ENCODE peak calls at places on chromosomes 2 and 18, in eight cellular contexts. V is NCI-H1092; M is IMR-90; L is AG09319; T is HT-29; R is NCI-H2029 treated with DMSO at 0.1 percent for 48 hours; C is natural killer cell treated with Interleukin-12 subunit alpha and Interleukin-12 subunit beta and Interleukin-15 and Interleukin-18, amount 100 ng/mL, for 72 hours; Y is EH. E is an unnamed sample.

GRCh38 chr2:44392338-44392943 is 30.7 kb downstream of the CAMKMT start:
- DNase-seq in V (peak), M (peak), L (no peak), T (peak), R (peak), C (no peak), Y (peak), E (no peak)

GRCh38 chr2:223797811-223798721 is 39.3 kb downstream of the AP1S3 start:
- DNase-seq in V (peak), M (peak), L (no peak), T (peak), R (no peak), C (no peak), Y (peak), E (no peak)

GRCh38 chr2:45626387-45627010 is 15.4 kb upstream of the SRBD1 start:
- DNase-seq in V (peak), M (no peak), L (no peak), T (no peak), R (peak), C (no peak), Y (no peak), E (no peak)

GRCh38 chr2:138432971-138433370 is 68.6 kb upstream of the SPOPL start:
- DNase-seq in V (no peak), M (peak), L (no peak), T (no peak), R (no peak), C (no peak), Y (no peak), E (no peak)

GRCh38 chr2:96642564-96643350 is at the start of gene FER1L5:
- DNase-seq in V (no peak), M (peak), L (no peak), T (peak), R (no peak), C (no peak), Y (peak), E (no peak)

GRCh38 chr2:60818272-60818671 is 62.2 kb downstream of the PAPOLG start:
- DNase-seq in V (no peak), M (peak), L (no peak), T (no peak), R (no peak), C (no peak), Y (peak), E (peak)

GRCh38 chr2:160918909-160919503 is 241.2 kb upstream of the TANK start:
- DNase-seq in V (no peak), M (peak), L (no peak), T (peak), R (peak), C (no peak), Y (peak), E (no peak)

GRCh38 chr2:28004086-28004485 is 113.6 kb downstream of the BABAM2 start:
- DNase-seq in V (no peak), M (peak), L (peak), T (no peak), R (no peak), C (no peak), Y (peak), E (no peak)

GRCh38 chr2:213306320-213306942 is 22.2 kb downstream of the SPAG16 start:
- DNase-seq in V (no peak), M (peak), L (peak), T (no peak), R (peak), C (no peak), Y (peak), E (no peak)

GRCh38 chr2:73582364-73582763 is 59.9 kb downstream of the NAT8 start:
- DNase-seq in V (no peak), M (no peak), L (no peak), T (no peak), R (no peak), C (no peak), Y (no peak), E (no peak)

GRCh38 chr2:59296279-59296678 is 1055.2 kb upstream of the FANCL start:
- DNase-seq in V (no peak), M (no peak), L (no peak), T (no peak), R (no peak), C (no peak), Y (peak), E (no peak)

GRCh38 chr18:907880-908512 is 3.3 kb downstream of the ADCYAP1 start:
- DNase-seq in V (no peak), M (no peak), L (no peak), T (no peak), R (no peak), C (no peak), Y (no peak), E (no peak)

GRCh38 chr2:200054681-200055468 is 99.5 kb downstream of the MAIP1 start:
- DNase-seq in V (no peak), M (no peak), L (no peak), T (no peak), R (no peak), C (no peak), Y (no peak), E (no peak)

GRCh38 chr2:24676493-24676892 is 116.7 kb downstream of the PTRHD1 start:
- DNase-seq in V (no peak), M (no peak), L (no peak), T (no peak), R (no peak), C (no peak), Y (peak), E (no peak)

GRCh38 chr2:234496835-234497591 is at the start of gene ARL4C:
- DNase-seq in V (peak), M (peak), L (peak), T (peak), R (no peak), C (peak), Y (peak), E (peak)

GRCh38 chr18:22385718-22386117 is 32.0 kb downstream of the CTAGE1 start:
- DNase-seq in V (no peak), M (peak), L (peak), T (no peak), R (no peak), C (peak), Y (peak), E (no peak)

GRCh38 chr2:239002960-239003932 is 155.4 kb downstream of the TWIST2 start:
- DNase-seq in V (no peak), M (peak), L (peak), T (peak), R (no peak), C (no peak), Y (peak), E (peak)

GRCh38 chr18:58590231-58590630 is 38.7 kb downstream of the ALPK2 start:
- DNase-seq in V (no peak), M (peak), L (peak), T (no peak), R (no peak), C (no peak), Y (peak), E (no peak)

GRCh38 chr2:54456526-54457325 is 599 bp downstream of the SPTBN1 start:
- DNase-seq in V (no peak), M (peak), L (no peak), T (peak), R (no peak), C (no peak), Y (peak), E (peak)

GRCh38 chr2:23211987-23212583 is 172.9 kb upstream of the KLHL29 start:
- DNase-seq in V (no peak), M (no peak), L (no peak), T (no peak), R (no peak), C (no peak), Y (no peak), E (no peak)

GRCh38 chr18:26327062-26327461 is 100.8 kb downstream of the TAF4B start:
- DNase-seq in V (no peak), M (no peak), L (no peak), T (no peak), R (no peak), C (no peak), Y (peak), E (no peak)

GRCh38 chr2:42327125-42327524 is 33.9 kb downstream of the COX7A2L start:
- DNase-seq in V (peak), M (no peak), L (no peak), T (no peak), R (peak), C (no peak), Y (no peak), E (no peak)

GRCh38 chr2:240129731-240130392 is 6.2 kb downstream of the COPS9 start:
- DNase-seq in V (no peak), M (no peak), L (no peak), T (no peak), R (no peak), C (no peak), Y (no peak), E (peak)

GRCh38 chr2:195049372-195050031 is 607.5 kb upstream of the SLC39A10 start:
- DNase-seq in V (no peak), M (no peak), L (no peak), T (no peak), R (no peak), C (no peak), Y (no peak), E (no peak)

GRCh38 chr2:201656102-201656501 is 12.8 kb upstream of the TMEM237 start:
- DNase-seq in V (no peak), M (no peak), L (no peak), T (no peak), R (no peak), C (no peak), Y (no peak), E (no peak)

GRCh38 chr2:120934891-120935338 is 199.2 kb downstream of the GLI2 start:
- DNase-seq in V (no peak), M (peak), L (no peak), T (peak), R (no peak), C (no peak), Y (peak), E (no peak)

GRCh38 chr18:54357082-54357659 is 487 bp downstream of the STARD6 start:
- DNase-seq in V (peak), M (peak), L (no peak), T (peak), R (no peak), C (no peak), Y (no peak), E (no peak)

GRCh38 chr18:11114653-11115052 is 34.7 kb downstream of the PIEZO2 start:
- DNase-seq in V (no peak), M (peak), L (no peak), T (no peak), R (no peak), C (no peak), Y (peak), E (no peak)

GRCh38 chr2:182952741-182953450 is 85.4 kb downstream of the NCKAP1 start:
- DNase-seq in V (no peak), M (peak), L (peak), T (no peak), R (no peak), C (no peak), Y (peak), E (no peak)

GRCh38 chr18:67035026-67035425 is 431.1 kb upstream of the CDH19 start:
- DNase-seq in V (no peak), M (no peak), L (no peak), T (no peak), R (no peak), C (no peak), Y (no peak), E (no peak)

GRCh38 chr18:48385595-48385994 is 23.6 kb downstream of the ZBTB7C start:
- DNase-seq in V (no peak), M (no peak), L (no peak), T (no peak), R (no peak), C (no peak), Y (no peak), E (peak)

GRCh38 chr2:240363718-240364581 is 71.5 kb upstream of the GPC1 start:
- DNase-seq in V (no peak), M (no peak), L (no peak), T (no peak), R (no peak), C (peak), Y (no peak), E (no peak)

GRCh38 chr2:197433770-197434438 is 924 bp downstream of the SF3B1 start:
- DNase-seq in V (no peak), M (peak), L (no peak), T (peak), R (no peak), C (no peak), Y (peak), E (no peak)

GRCh38 chr2:67835266-67835665 is 227.5 kb downstream of the C1D start:
- DNase-seq in V (no peak), M (no peak), L (no peak), T (no peak), R (no peak), C (no peak), Y (peak), E (no peak)

GRCh38 chr18:57621252-57621607 is 406 bp downstream of the NARS1 start:
- DNase-seq in V (no peak), M (no peak), L (no peak), T (no peak), R (no peak), C (peak), Y (peak), E (no peak)

GRCh38 chr18:55900380-55900779 is 312.4 kb upstream of the TCF4 start:
- DNase-seq in V (no peak), M (peak), L (no peak), T (no peak), R (no peak), C (no peak), Y (peak), E (no peak)

GRCh38 chr18:33821503-33821902 is 243.5 kb downstream of the ASXL3 start:
- DNase-seq in V (no peak), M (peak), L (no peak), T (no peak), R (no peak), C (no peak), Y (no peak), E (no peak)

GRCh38 chr2:162379719-162380580 is 36.0 kb downstream of the GCA start:
- DNase-seq in V (no peak), M (no peak), L (no peak), T (no peak), R (no peak), C (no peak), Y (no peak), E (no peak)